ENCODE peak calls at places on chromosomes 13 and 19, in five cellular contexts. F, P, Z, D and R are unnamed samples. For H3K4me1, the result is how much of the 10 kb centered on the place peaks cover.

GRCh38 chr19:19747357-19748220 is 14.7 kb upstream of the ZNF14 start:
- DNase-seq in P (no peak), D (no peak), F (no peak), Z (no peak), R (no peak)

GRCh38 chr19:36962346-36962745 is 46.2 kb downstream of the ZNF568 start:
- DNase-seq in Z (no peak), D (no peak), P (no peak), F (no peak), R (peak)

GRCh38 chr19:57978586-57979289 is 4.4 kb upstream of the C19orf18 start:
- DNase-seq in P (no peak), F (no peak), Z (no peak), D (no peak), R (peak)

GRCh38 chr13:65913173-65913572 is 1317.0 kb downstream of the PCDH9 start:
- DNase-seq in P (no peak), F (no peak), Z (no peak), D (no peak), R (no peak)

GRCh38 chr13:20465218-20465879 is 60.3 kb downstream of the CRYL1 start:
- DNase-seq in D (no peak), P (no peak), F (no peak), Z (no peak), R (no peak)

GRCh38 chr19:56832352-56832928 is 8.1 kb downstream of the PEG3 start:
- DNase-seq in F (no peak), D (no peak), Z (no peak), P (no peak), R (no peak)

GRCh38 chr19:29389495-29389894 is 136.3 kb upstream of the VSTM2B start:
- DNase-seq in P (no peak), D (no peak), Z (no peak), F (no peak), R (no peak)

GRCh38 chr13:48636550-48636949 is 17.2 kb upstream of the CYSLTR2 start:
- DNase-seq in D (no peak), Z (no peak), P (no peak), F (no peak), R (no peak)

GRCh38 chr19:18433039-18433691 is 4.8 kb downstream of the ISYNA1 start:
- DNase-seq in D (no peak), Z (no peak), P (no peak), F (peak), R (no peak)

GRCh38 chr19:17125052-17125727 is 49.6 kb downstream of the MYO9B start:
- DNase-seq in P (no peak), D (peak), Z (no peak), F (no peak), R (peak)

GRCh38 chr19:11482384-11483050 is 1.7 kb upstream of the ELAVL3 start:
- DNase-seq in D (peak), Z (peak), F (peak), P (peak), R (no peak)

GRCh38 chr19:11480927-11481776 is at the start of gene ELAVL3:
- DNase-seq in D (no peak), P (no peak), Z (no peak), F (no peak), R (no peak)

GRCh38 chr19:11485245-11485837 is 4.5 kb upstream of the ELAVL3 start:
- DNase-seq in Z (no peak), P (no peak), D (no peak), F (no peak), R (no peak)

GRCh38 chr19:11481777-11482383 is 1.0 kb upstream of the ELAVL3 start:
- DNase-seq in Z (no peak), F (peak), P (peak), D (peak), R (no peak)

GRCh38 chr19:11483176-11484111 is 2.6 kb upstream of the ELAVL3 start:
- DNase-seq in P (no peak), F (no peak), Z (no peak), D (no peak), R (no peak)
- H3K4me3 ChIP-seq in P (no peak), F (no peak), Z (no peak), D (no peak), R (no peak)

DNA sequence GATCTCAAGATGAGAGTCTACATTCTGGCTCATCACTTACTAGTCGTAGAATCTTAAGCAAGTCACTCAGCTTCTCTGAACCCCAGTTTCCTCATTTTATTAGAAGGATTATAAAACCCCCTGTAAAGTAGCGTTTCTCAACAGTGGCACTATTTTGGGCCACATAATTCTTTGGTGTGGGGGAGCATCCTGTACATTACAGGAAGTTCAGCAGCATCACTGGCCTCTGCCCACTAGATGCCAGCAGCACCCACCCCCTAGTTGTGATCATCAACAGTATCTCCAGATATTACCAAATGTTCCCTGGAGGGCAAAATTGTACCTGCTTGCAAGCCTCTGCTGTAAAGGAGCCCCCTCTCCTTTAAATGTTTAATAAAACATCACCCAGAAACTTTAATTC is 22.6 kb downstream of the STARD13 start:
- DNase-seq in Z (no peak), D (no peak), F (no peak), P (no peak), R (no peak)
- H3K4me1 ChIP-seq in Z (under half), D (under half), F (under half), P (half or more), R (under half)

GRCh38 chr13:85236431-85236830 is 562.8 kb downstream of the SLITRK6 start:
- DNase-seq in Z (no peak), P (no peak), F (no peak), D (no peak), R (no peak)
- H3K27ac ChIP-seq in Z (no peak), P (no peak), F (no peak), D (no peak), R (no peak)

GRCh38 chr13:110339263-110339662 is 32.2 kb downstream of the COL4A2 start:
- DNase-seq in F (no peak), D (no peak), Z (no peak), P (no peak), R (no peak)
- H3K4me3 ChIP-seq in F (no peak), D (no peak), Z (no peak), P (no peak), R (no peak)

GRCh38 chr19:50821248-50821612 is 2.4 kb downstream of the KLK1 start:
- DNase-seq in P (no peak), Z (no peak), D (no peak), F (no peak), R (no peak)
- H3K4me1 ChIP-seq in P (under half), Z (under half), D (under half), F (under half), R (under half)